ENCODE peak calls at places on chromosome 20, in nine cellular contexts. B, U, F, R, L, I, G, X and D are unnamed samples.

GRCh38 chr20:32894711-32895355 is 36.1 kb downstream of the EFCAB8 start:
- DNase-seq in U (no peak), I (no peak), X (no peak), F (no peak), R (no peak), B (no peak), G (no peak), L (no peak), D (no peak)

GRCh38 chr20:25310921-25311728 is 63.2 kb downstream of the PYGB start:
- DNase-seq in L (no peak), F (no peak), B (no peak), R (peak), X (peak), G (no peak), U (peak), I (no peak), D (no peak)

GRCh38 chr20:16283978-16284377 is 289.3 kb downstream of the KIF16B start:
- DNase-seq in U (no peak), B (peak), X (no peak), I (no peak), G (no peak), R (no peak), F (no peak), L (no peak), D (no peak)

GRCh38 chr20:20641783-20642182 is 70.7 kb downstream of the RALGAPA2 start:
- DNase-seq in I (no peak), L (no peak), U (no peak), X (no peak), F (no peak), R (no peak), B (no peak), G (no peak), D (no peak)

GRCh38 chr20:32359633-32360332 is 1.7 kb downstream of the ASXL1 start:
- DNase-seq in I (no peak), B (no peak), U (peak), X (peak), G (no peak), R (no peak), L (no peak), F (no peak), D (no peak)

GRCh38 chr20:48898210-48898609 is 23.3 kb upstream of the ARFGEF2 start:
- DNase-seq in U (peak), R (no peak), X (peak), F (no peak), G (no peak), L (peak), B (no peak), I (no peak), D (no peak)

GRCh38 chr20:51705400-51705799 is 62.8 kb downstream of the ATP9A start:
- DNase-seq in U (no peak), I (no peak), R (no peak), X (no peak), L (no peak), G (no peak), B (no peak), F (no peak), D (no peak)

GRCh38 chr20:8693709-8694108 is 375.2 kb upstream of the PLCB4 start:
- DNase-seq in F (no peak), X (peak), R (no peak), I (no peak), U (peak), L (peak), G (no peak), B (no peak), D (no peak)

GRCh38 chr20:42945194-42945593 is 244.5 kb downstream of the PTPRT start:
- DNase-seq in R (no peak), G (no peak), F (no peak), B (no peak), X (no peak), I (no peak), L (no peak), U (no peak), D (no peak)

GRCh38 chr20:3068986-3069900 is 2.2 kb upstream of the OXT start:
- DNase-seq in U (peak), G (no peak), B (peak), X (peak), I (no peak), R (peak), F (peak), L (no peak), D (no peak)

GRCh38 chr20:48326434-48326691 is 501.4 kb downstream of the PREX1 start:
- DNase-seq in F (no peak), R (no peak), X (no peak), L (no peak), G (no peak), U (no peak), I (no peak), B (no peak), D (no peak)

GRCh38 chr20:19008497-19008896 is 194.9 kb downstream of the SCP2D1 start:
- DNase-seq in R (no peak), L (no peak), F (no peak), U (no peak), B (no peak), I (no peak), X (no peak), G (no peak), D (no peak)

GRCh38 chr20:10094566-10095173 is 59.9 kb downstream of the ANKEF1 start:
- DNase-seq in R (no peak), G (no peak), X (no peak), I (no peak), L (no peak), B (no peak), F (no peak), U (no peak), D (no peak)
- TF ChIP-seq CTCF in R (no peak), G (no peak), X (peak), I (peak), L (peak), B (no peak), F (no peak), U (peak), D (no peak)

DNA sequence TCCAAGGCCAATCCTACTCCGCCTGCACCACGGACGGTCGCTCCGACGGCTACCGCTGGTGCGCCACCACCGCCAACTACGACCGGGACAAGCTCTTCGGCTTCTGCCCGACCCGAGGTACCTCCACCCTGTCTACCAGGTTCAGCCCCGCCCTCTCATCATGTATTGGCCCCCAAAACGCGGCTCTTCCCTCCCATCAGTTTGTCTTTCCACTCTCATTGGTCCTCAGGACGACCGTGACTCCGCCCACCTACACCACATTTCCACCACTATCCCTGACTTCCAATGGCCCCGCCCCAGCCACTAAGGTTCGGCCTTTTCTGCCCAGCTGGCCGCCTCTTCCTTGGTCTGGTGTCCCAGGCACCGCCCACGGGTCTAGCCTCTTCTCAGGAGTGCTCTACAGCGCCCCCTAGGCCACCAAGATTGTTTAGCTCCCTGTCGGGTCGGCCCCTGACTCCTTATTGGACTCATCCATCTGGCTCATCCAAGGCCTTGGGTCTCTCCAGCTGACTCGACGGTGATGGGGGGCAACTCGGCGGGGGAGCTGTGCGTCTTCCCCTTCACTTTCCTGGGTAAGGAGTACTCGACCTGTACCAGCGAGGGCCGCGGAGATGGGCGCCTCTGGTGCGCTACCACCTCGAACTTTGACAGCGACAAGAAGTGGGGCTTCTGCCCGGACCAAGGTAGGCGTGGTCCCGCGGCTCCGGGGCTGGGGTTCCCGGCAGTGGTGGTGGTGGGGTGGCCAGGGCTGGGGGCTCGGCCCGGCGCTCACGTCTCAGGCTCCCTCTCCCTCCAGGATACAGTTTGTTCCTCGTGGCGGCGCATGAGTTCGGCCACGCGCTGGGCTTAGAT is 3.1 kb downstream of the MMP9 start:
- DNase-seq in I (peak), G (peak), R (peak), L (no peak), F (peak), B (peak), X (peak), U (peak), D (peak)
- TF ChIP-seq CTCF in I (peak), G (no peak), R (peak), L (peak), F (no peak), B (peak), X (peak), U (peak), D (peak)

GRCh38 chr20:58188496-58188895 is 40.0 kb downstream of the ANKRD60 start:
- DNase-seq in U (no peak), L (no peak), B (no peak), R (no peak), X (no peak), F (no peak), I (no peak), G (no peak), D (no peak)
- TF ChIP-seq CTCF in U (no peak), L (no peak), B (no peak), R (no peak), X (no peak), F (no peak), I (peak), G (no peak), D (no peak)

GRCh38 chr20:37081717-37082289 is 14.0 kb downstream of the RBL1 start:
- DNase-seq in B (peak), I (no peak), U (no peak), R (no peak), L (no peak), G (no peak), F (peak), X (no peak), D (no peak)
- TF ChIP-seq CTCF in B (peak), I (peak), U (peak), R (peak), L (peak), G (peak), F (peak), X (peak), D (peak)